ENCODE peak calls at places on chromosomes 3 and 15, in six cellular contexts. One of them, this sample, is unnamed.

GRCh38 chr3:173732237-173732636 is 334.7 kb downstream of the NLGN1 start:
- DNase-seq in DND-41: no peak
- DNase-seq in ovary: no peak
- DNase-seq in AG04450: peak; percentile 15
- DNase-seq in adrenal gland: no peak
- DNase-seq in fibroblast of lung: peak; percentile 67
- DNase-seq in this sample: no peak

GRCh38 chr3:171088984-171089754 is 62.6 kb upstream of the SLC2A2 start:
- DNase-seq in DND-41: no peak
- DNase-seq in ovary: no peak
- DNase-seq in AG04450: peak; percentile 77
- DNase-seq in adrenal gland: peak; percentile 42
- DNase-seq in fibroblast of lung: peak; percentile 99
- DNase-seq in this sample: peak; percentile 48

GRCh38 chr3:122324871-122325323 is at the start of gene CSTA:
- DNase-seq in DND-41: no peak
- DNase-seq in ovary: no peak
- DNase-seq in AG04450: no peak
- DNase-seq in adrenal gland: no peak
- DNase-seq in fibroblast of lung: no peak
- DNase-seq in this sample: peak; percentile 84

GRCh38 chr3:60363817-60364216 is 887.4 kb downstream of the FHIT start:
- DNase-seq in DND-41: no peak
- DNase-seq in ovary: no peak
- DNase-seq in AG04450: peak; percentile 23
- DNase-seq in adrenal gland: no peak
- DNase-seq in fibroblast of lung: peak; percentile 35
- DNase-seq in this sample: no peak

GRCh38 chr15:33860749-33861148 is 107.5 kb upstream of the CHRM5 start:
- DNase-seq in DND-41: no peak
- DNase-seq in ovary: no peak
- DNase-seq in AG04450: no peak
- DNase-seq in adrenal gland: no peak
- DNase-seq in fibroblast of lung: peak; percentile 74
- DNase-seq in this sample: peak; percentile 53

GRCh38 chr15:42088801-42089640 is 5.3 kb downstream of the PLA2G4D start:
- DNase-seq in DND-41: no peak
- DNase-seq in ovary: no peak
- DNase-seq in AG04450: no peak
- DNase-seq in adrenal gland: no peak
- DNase-seq in fibroblast of lung: no peak
- DNase-seq in this sample: no peak

GRCh38 chr15:74227968-74228722 is 8.0 kb upstream of the CCDC33 start:
- DNase-seq in DND-41: no peak
- DNase-seq in ovary: no peak
- DNase-seq in AG04450: no peak
- DNase-seq in adrenal gland: no peak
- DNase-seq in fibroblast of lung: no peak
- DNase-seq in this sample: no peak

GRCh38 chr3:127791221-127791913 is 30.9 kb downstream of the MGLL start:
- DNase-seq in DND-41: peak; percentile 14
- DNase-seq in ovary: no peak
- DNase-seq in AG04450: peak; percentile 76
- DNase-seq in adrenal gland: no peak
- DNase-seq in fibroblast of lung: peak; percentile 65
- DNase-seq in this sample: peak; percentile 34

GRCh38 chr3:38374221-38374620 is 27.6 kb downstream of the XYLB start:
- DNase-seq in DND-41: peak; percentile 58
- DNase-seq in ovary: no peak
- DNase-seq in AG04450: no peak
- DNase-seq in adrenal gland: no peak
- DNase-seq in fibroblast of lung: no peak
- DNase-seq in this sample: no peak

GRCh38 chr3:45051685-45052084 is 25.6 kb downstream of the CLEC3B start:
- DNase-seq in DND-41: no peak
- DNase-seq in ovary: no peak
- DNase-seq in AG04450: no peak
- DNase-seq in adrenal gland: no peak
- DNase-seq in fibroblast of lung: no peak
- DNase-seq in this sample: no peak

GRCh38 chr15:43521419-43521818 is 4.0 kb downstream of the MAP1A start:
- DNase-seq in DND-41: no peak
- DNase-seq in ovary: no peak
- DNase-seq in AG04450: no peak
- DNase-seq in adrenal gland: peak; percentile 11
- DNase-seq in fibroblast of lung: no peak
- DNase-seq in this sample: no peak

GRCh38 chr15:38471974-38472373 is 18.0 kb downstream of the FAM98B start:
- DNase-seq in DND-41: no peak
- DNase-seq in ovary: no peak
- DNase-seq in AG04450: no peak
- DNase-seq in adrenal gland: no peak
- DNase-seq in fibroblast of lung: no peak
- DNase-seq in this sample: no peak

GRCh38 chr3:139935071-139935865 is at the start of gene CLSTN2:
- DNase-seq in DND-41: no peak
- DNase-seq in ovary: peak; percentile 93
- DNase-seq in AG04450: no peak
- DNase-seq in adrenal gland: peak; percentile 54
- DNase-seq in fibroblast of lung: peak; percentile 67
- DNase-seq in this sample: peak; percentile 32
- TF ChIP-seq CTCF in DND-41: no peak
- TF ChIP-seq CTCF in ovary: peak; percentile 39
- TF ChIP-seq CTCF in AG04450: no peak
- TF ChIP-seq CTCF in adrenal gland: no peak
- TF ChIP-seq CTCF in fibroblast of lung: no peak
- TF ChIP-seq CTCF in this sample: no peak

DNA sequence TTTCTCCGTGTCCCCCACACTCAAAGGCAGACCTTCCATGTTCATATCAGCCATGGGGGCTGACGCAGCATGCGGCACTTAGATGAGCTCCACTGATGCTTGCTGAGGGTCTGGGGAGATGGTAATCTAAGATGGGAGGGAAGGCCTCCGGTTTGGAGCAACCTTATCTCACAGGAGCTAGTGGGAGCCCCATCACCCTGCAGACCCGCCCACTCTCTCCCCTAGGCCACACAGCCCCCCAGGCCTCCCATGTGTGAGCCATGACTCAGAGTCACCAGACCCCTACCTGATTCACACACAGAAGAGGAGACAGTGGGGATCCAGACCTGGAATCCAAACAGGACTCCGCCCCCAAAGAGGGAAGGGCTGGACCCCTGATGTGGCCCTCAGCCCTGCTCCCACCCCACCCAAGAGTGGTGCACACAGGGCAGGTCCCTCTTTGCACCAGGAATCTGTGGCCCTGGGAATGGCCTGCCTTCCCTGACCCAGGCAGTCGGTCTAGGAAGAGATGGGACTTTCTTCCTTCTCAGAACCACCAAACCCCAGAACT is 97.4 kb downstream of the ADCY5 start:
- DNase-seq in DND-41: no peak
- DNase-seq in ovary: no peak
- DNase-seq in AG04450: no peak
- DNase-seq in adrenal gland: no peak
- DNase-seq in fibroblast of lung: no peak
- DNase-seq in this sample: no peak
- TF ChIP-seq CTCF in DND-41: no peak
- TF ChIP-seq CTCF in ovary: no peak
- TF ChIP-seq CTCF in AG04450: no peak
- TF ChIP-seq CTCF in adrenal gland: no peak
- TF ChIP-seq CTCF in fibroblast of lung: no peak
- TF ChIP-seq CTCF in this sample: no peak

GRCh38 chr15:90362936-90363212 is 10.8 kb downstream of the ZNF774 start:
- DNase-seq in DND-41: no peak
- DNase-seq in ovary: no peak
- DNase-seq in AG04450: peak; percentile 53
- DNase-seq in adrenal gland: peak; percentile 73
- DNase-seq in fibroblast of lung: peak; percentile 92
- DNase-seq in this sample: peak; percentile 57

GRCh38 chr15:90365414-90366055 is 13.5 kb downstream of the ZNF774 start:
- DNase-seq in DND-41: no peak
- DNase-seq in ovary: no peak
- DNase-seq in AG04450: no peak
- DNase-seq in adrenal gland: no peak
- DNase-seq in fibroblast of lung: no peak
- DNase-seq in this sample: no peak

GRCh38 chr15:90360746-90361145 is 8.7 kb downstream of the ZNF774 start:
- DNase-seq in DND-41: no peak
- DNase-seq in ovary: no peak
- DNase-seq in AG04450: no peak
- DNase-seq in adrenal gland: no peak
- DNase-seq in fibroblast of lung: no peak
- DNase-seq in this sample: no peak

GRCh38 chr15:90367578-90367977 is 15.5 kb downstream of the ZNF774 start:
- DNase-seq in DND-41: no peak
- DNase-seq in ovary: no peak
- DNase-seq in AG04450: no peak
- DNase-seq in adrenal gland: no peak
- DNase-seq in fibroblast of lung: peak; percentile 64
- DNase-seq in this sample: no peak

GRCh38 chr15:90364251-90364650 is 12.2 kb downstream of the ZNF774 start:
- DNase-seq in DND-41: no peak
- DNase-seq in ovary: no peak
- DNase-seq in AG04450: no peak
- DNase-seq in adrenal gland: no peak
- DNase-seq in fibroblast of lung: peak; percentile 86
- DNase-seq in this sample: peak; percentile 89
- TF ChIP-seq CTCF in DND-41: no peak
- TF ChIP-seq CTCF in ovary: no peak
- TF ChIP-seq CTCF in AG04450: no peak
- TF ChIP-seq CTCF in adrenal gland: no peak
- TF ChIP-seq CTCF in fibroblast of lung: no peak
- TF ChIP-seq CTCF in this sample: no peak

DNA sequence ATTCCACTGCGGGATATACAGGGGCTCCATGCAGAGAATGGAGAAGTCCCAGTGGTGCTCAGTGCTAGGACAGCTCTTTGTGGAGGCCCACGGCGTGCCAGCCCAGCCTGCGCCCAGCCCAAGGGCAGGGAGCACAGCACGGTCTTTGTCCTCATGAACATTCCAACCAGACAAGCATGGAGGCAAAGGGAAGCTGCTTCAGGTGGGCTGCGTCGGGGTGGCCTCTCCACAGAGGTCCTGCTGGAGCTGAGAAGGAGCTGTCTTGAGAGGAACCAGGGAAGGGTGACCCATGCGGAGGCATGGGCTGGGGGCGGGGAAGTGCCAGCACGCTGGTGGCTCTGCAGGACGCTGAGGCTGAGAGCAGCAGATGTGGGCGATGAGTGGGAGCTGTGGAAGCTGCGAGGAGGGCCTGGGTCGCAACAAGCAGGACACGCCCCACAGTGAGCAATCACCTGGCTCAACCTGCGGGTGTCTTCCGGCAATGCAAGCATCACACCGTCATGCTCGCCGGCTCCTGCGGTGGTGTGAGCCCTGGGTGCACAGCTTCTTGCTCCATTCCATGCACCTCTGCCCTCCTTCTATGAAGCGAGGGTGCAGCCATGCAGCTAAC is 14.0 kb upstream of the KLF15 start:
- DNase-seq in DND-41: no peak
- DNase-seq in ovary: peak; percentile 6
- DNase-seq in AG04450: no peak
- DNase-seq in adrenal gland: no peak
- DNase-seq in fibroblast of lung: no peak
- DNase-seq in this sample: no peak
- TF ChIP-seq CTCF in DND-41: no peak
- TF ChIP-seq CTCF in ovary: no peak
- TF ChIP-seq CTCF in AG04450: no peak
- TF ChIP-seq CTCF in adrenal gland: no peak
- TF ChIP-seq CTCF in fibroblast of lung: no peak
- TF ChIP-seq CTCF in this sample: no peak